ENCODE peak calls at places on chromosomes 7 and 10, in five cellular contexts. J is PC-3, H is neural progenitor cell, N is SK-N-SH, A is HCT116. D is an unnamed sample.

GRCh38 chr7:57202274-57202673 is 70.0 kb upstream of the ZNF479 start:
- DNase-seq in J (no peak), H (no peak), N (no peak), A (no peak), D (no peak)

GRCh38 chr10:102243304-102243703 is 2.0 kb upstream of the PITX3 start:
- DNase-seq in J (peak; percentile 70), H (no peak), N (no peak), A (no peak), D (no peak)

GRCh38 chr7:80772347-80773101 is 134.1 kb downstream of the CD36 start:
- DNase-seq in J (no peak), H (no peak), N (no peak), A (no peak), D (peak; percentile 30)

GRCh38 chr10:60295028-60295937 is 94.4 kb downstream of the ANK3 start:
- DNase-seq in J (no peak), H (no peak), N (no peak), A (no peak), D (no peak)

GRCh38 chr7:107494910-107495309 is 25.1 kb downstream of the GPR22 start:
- DNase-seq in J (no peak), H (no peak), N (no peak), A (no peak), D (no peak)

GRCh38 chr7:14754631-14755030 is 147.9 kb downstream of the DGKB start:
- DNase-seq in J (peak; percentile 81), H (no peak), N (no peak), A (no peak), D (no peak)

GRCh38 chr7:44278451-44279161 is 46.8 kb downstream of the CAMK2B start:
- DNase-seq in J (no peak), H (no peak), N (peak; percentile 52), A (no peak), D (no peak)

GRCh38 chr10:90288403-90288933 is 569.4 kb downstream of the HTR7 start:
- DNase-seq in J (peak; percentile 53), H (peak; percentile 10), N (no peak), A (peak; percentile 10), D (no peak)

GRCh38 chr10:24469993-24470392 is 253.7 kb downstream of the ARHGAP21 start:
- DNase-seq in J (peak; percentile 89), H (no peak), N (no peak), A (no peak), D (no peak)

GRCh38 chr7:155660059-155660757 is 15.7 kb downstream of the RBM33 start:
- DNase-seq in J (no peak), H (no peak), N (no peak), A (no peak), D (no peak)

GRCh38 chr7:150415161-150416160 is 35.0 kb upstream of the GIMAP8 start:
- DNase-seq in J (no peak), H (no peak), N (peak; percentile 14), A (no peak), D (peak; percentile 92)

GRCh38 chr7:134435161-134435920 is 23.6 kb downstream of the AKR1B1 start:
- DNase-seq in J (peak; percentile 72), H (no peak), N (no peak), A (no peak), D (no peak)

GRCh38 chr7:25369794-25370193 is 141.5 kb upstream of the NPVF start:
- DNase-seq in J (no peak), H (no peak), N (no peak), A (no peak), D (no peak)

GRCh38 chr7:148975896-148976295 is 52.4 kb downstream of the PDIA4 start:
- DNase-seq in J (no peak), H (no peak), N (no peak), A (no peak), D (no peak)

GRCh38 chr7:139294951-139295555 is 46.1 kb upstream of the FMC1 start:
- DNase-seq in J (no peak), H (no peak), N (no peak), A (no peak), D (no peak)

GRCh38 chr7:73423519-73424485 is 9.8 kb upstream of the FZD9 start:
- DNase-seq in J (no peak), H (peak; percentile 46), N (no peak), A (no peak), D (no peak)

GRCh38 chr10:122307669-122308486 is 36.8 kb downstream of the BTBD16 start:
- DNase-seq in J (peak; percentile 87), H (no peak), N (no peak), A (peak; percentile 97), D (no peak)

GRCh38 chr7:79293655-79294142 is 159.8 kb downstream of the MAGI2 start:
- DNase-seq in J (peak; percentile 96), H (no peak), N (no peak), A (no peak), D (no peak)

GRCh38 chr10:103665439-103665838 is 171.9 kb downstream of the NEURL1 start:
- DNase-seq in J (no peak), H (no peak), N (no peak), A (no peak), D (no peak)

GRCh38 chr10:101071266-101071884 is 9.6 kb downstream of the KAZALD1 start:
- DNase-seq in J (no peak), H (no peak), N (no peak), A (no peak), D (peak; percentile 21)

GRCh38 chr10:119829429-119829828 is 43.2 kb downstream of the MCMBP start:
- DNase-seq in J (no peak), H (no peak), N (no peak), A (no peak), D (no peak)

GRCh38 chr7:116522247-116522646 is 2.6 kb upstream of the CAV1 start:
- DNase-seq in J (peak; percentile 88), H (no peak), N (no peak), A (peak; percentile 69), D (no peak)

GRCh38 chr7:77903597-77903996 is 105.0 kb downstream of the PHTF2 start:
- DNase-seq in J (peak; percentile 23), H (no peak), N (peak; percentile 15), A (no peak), D (no peak)

GRCh38 chr7:100119701-100120517 is 475 bp downstream of the CNPY4 start:
- DNase-seq in J (peak; percentile 57), H (peak; percentile 86), N (peak; percentile 80), A (no peak), D (peak; percentile 46)

GRCh38 chr10:6583447-6583846 is 3.4 kb upstream of the PRKCQ start:
- DNase-seq in J (no peak), H (no peak), N (no peak), A (no peak), D (no peak)

GRCh38 chr10:80861882-80862281 is 324.2 kb downstream of the SH2D4B start:
- DNase-seq in J (no peak), H (no peak), N (no peak), A (no peak), D (no peak)

GRCh38 chr7:151448261-151449252 is 8.6 kb upstream of the CRYGN start:
- DNase-seq in J (peak; percentile 66), H (peak; percentile 83), N (peak; percentile 91), A (peak; percentile 13), D (peak; percentile 75)

GRCh38 chr10:24707445-24707844 is 16.2 kb downstream of the ARHGAP21 start:
- DNase-seq in J (no peak), H (no peak), N (no peak), A (no peak), D (no peak)

GRCh38 chr10:117503170-117503885 is 39.2 kb upstream of the EMX2 start:
- DNase-seq in J (no peak), H (peak; percentile 23), N (peak; percentile 81), A (no peak), D (peak; percentile 86)

GRCh38 chr7:138125598-138126111 is 49.4 kb downstream of the AKR1D1 start:
- DNase-seq in J (peak; percentile 79), H (no peak), N (no peak), A (no peak), D (no peak)

GRCh38 chr10:124319926-124320391 is 98.8 kb downstream of the OAT start:
- DNase-seq in J (no peak), H (no peak), N (no peak), A (no peak), D (no peak)

GRCh38 chr7:129122086-129122750 is 22.3 kb upstream of the TSPAN33 start:
- DNase-seq in J (no peak), H (no peak), N (no peak), A (no peak), D (peak; percentile 83)

GRCh38 chr10:5563237-5563961 is 38.6 kb downstream of the CALML3 start:
- DNase-seq in J (no peak), H (no peak), N (no peak), A (no peak), D (no peak)

GRCh38 chr7:90663176-90663575 is 67.1 kb downstream of the CDK14 start:
- DNase-seq in J (no peak), H (no peak), N (no peak), A (no peak), D (no peak)

GRCh38 chr10:7846591-7846990 is 28.3 kb downstream of the TAF3 start:
- DNase-seq in J (no peak), H (no peak), N (no peak), A (no peak), D (no peak)

GRCh38 chr7:140654661-140655060 is 14.0 kb upstream of the DENND2A start:
- DNase-seq in J (no peak), H (no peak), N (no peak), A (no peak), D (no peak)

GRCh38 chr7:835491-836401 is 3.5 kb downstream of the SUN1 start:
- DNase-seq in J (peak; percentile 73), H (no peak), N (no peak), A (no peak), D (no peak)
- H3K9ac ChIP-seq in J (peak overlapping the region; percentile 48), H (no peak overlapping the region), N (no peak overlapping the region), A (peak overlapping the region; percentile 29), D (no peak overlapping the region)

GRCh38 chr10:85224366-85224960 is 896.1 kb downstream of the CCSER2 start:
- DNase-seq in J (no peak), H (no peak), N (no peak), A (no peak), D (no peak)
- TF ChIP-seq EZH2phosphoT487 in J (no peak), H (no peak), N (no peak), A (no peak), D (no peak)

DNA sequence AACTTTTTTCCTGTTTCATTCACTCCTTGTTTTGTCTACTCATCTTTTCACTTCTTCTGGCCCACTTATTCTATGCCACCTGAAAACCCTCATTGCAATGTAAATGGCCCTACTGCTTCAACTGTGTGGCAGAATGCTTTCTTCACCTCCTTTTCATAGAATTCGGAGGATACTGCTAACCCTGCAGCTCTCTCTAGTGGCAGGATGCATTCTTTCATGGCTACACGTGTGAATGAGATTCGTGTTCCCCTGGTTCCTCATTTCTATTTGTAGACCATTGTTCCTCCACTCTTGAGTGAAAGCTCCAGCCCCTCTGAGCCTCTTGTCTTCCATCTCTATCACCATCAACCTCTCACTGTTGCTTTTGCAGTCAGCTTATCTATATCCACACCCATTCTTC is 20.9 kb upstream of the CYP26C1 start:
- DNase-seq in J (peak; percentile 59), H (peak; percentile 53), N (no peak), A (peak; percentile 12), D (peak; percentile 69)
- TF ChIP-seq CTCF in J (peak; percentile 64), H (peak; percentile 47), N (peak; percentile 56), A (peak; percentile 57), D (peak; percentile 76)

GRCh38 chr10:4515711-4516110 is 310.3 kb upstream of the AKR1E2 start:
- DNase-seq in J (no peak), H (no peak), N (no peak), A (no peak), D (no peak)
- H3K9ac ChIP-seq in J (no peak overlapping the region), H (no peak overlapping the region), N (no peak overlapping the region), A (no peak overlapping the region), D (no peak overlapping the region)

GRCh38 chr10:35640951-35641429 is 1.1 kb downstream of the FZD8 start:
- DNase-seq in J (peak; percentile 97), H (peak; percentile 91), N (peak; percentile 84), A (peak; percentile 31), D (peak; percentile 88)
- TF ChIP-seq EZH2phosphoT487 in J (peak; percentile 93), H (no peak), N (no peak), A (no peak), D (no peak)